ENCODE peak calls at places on chromosome 1, in nine cellular contexts. One of them, this sample, is unnamed.

GRCh38 chr1:37753473-37754321 is 11.2 kb downstream of the EPHA10 start:
- DNase-seq in A549: no peak
- DNase-seq in fibroblast of pulmonary artery: no peak
- DNase-seq in pancreas: no peak
- DNase-seq in foreskin fibroblast: no peak
- DNase-seq in NT2/D1: no peak
- DNase-seq in lower leg skin: peak; percentile 62
- DNase-seq in HepG2: no peak
- DNase-seq in spleen: no peak
- DNase-seq in this sample: no peak

GRCh38 chr1:58209578-58209977 is 336.9 kb downstream of the OMA1 start:
- DNase-seq in NT2/D1: no peak
- DNase-seq in lower leg skin: no peak
- DNase-seq in A549: no peak
- DNase-seq in spleen: no peak
- DNase-seq in HepG2: no peak
- DNase-seq in foreskin fibroblast: no peak
- DNase-seq in fibroblast of pulmonary artery: no peak
- DNase-seq in pancreas: no peak
- DNase-seq in this sample: no peak

GRCh38 chr1:209584186-209584776 is 767 bp downstream of the CAMK1G start:
- DNase-seq in HepG2: no peak
- DNase-seq in NT2/D1: no peak
- DNase-seq in lower leg skin: no peak
- DNase-seq in spleen: no peak
- DNase-seq in A549: no peak
- DNase-seq in fibroblast of pulmonary artery: no peak
- DNase-seq in foreskin fibroblast: no peak
- DNase-seq in pancreas: no peak
- DNase-seq in this sample: no peak

GRCh38 chr1:151596166-151596933 is 15.5 kb upstream of the SNX27 start:
- DNase-seq in lower leg skin: no peak
- DNase-seq in pancreas: peak; percentile 47
- DNase-seq in fibroblast of pulmonary artery: peak; percentile 43
- DNase-seq in foreskin fibroblast: no peak
- DNase-seq in spleen: no peak
- DNase-seq in HepG2: peak; percentile 50
- DNase-seq in NT2/D1: no peak
- DNase-seq in A549: peak; percentile 88
- DNase-seq in this sample: no peak

GRCh38 chr1:96538001-96538649 is 183.5 kb upstream of the PTBP2 start:
- DNase-seq in fibroblast of pulmonary artery: peak; percentile 97
- DNase-seq in A549: no peak
- DNase-seq in NT2/D1: no peak
- DNase-seq in foreskin fibroblast: peak; percentile 90
- DNase-seq in pancreas: no peak
- DNase-seq in lower leg skin: no peak
- DNase-seq in HepG2: peak; percentile 31
- DNase-seq in spleen: no peak
- DNase-seq in this sample: peak; percentile 64

GRCh38 chr1:195820925-195821324 is 787.3 kb downstream of the KCNT2 start:
- DNase-seq in A549: no peak
- DNase-seq in fibroblast of pulmonary artery: no peak
- DNase-seq in HepG2: no peak
- DNase-seq in pancreas: no peak
- DNase-seq in NT2/D1: no peak
- DNase-seq in foreskin fibroblast: no peak
- DNase-seq in spleen: no peak
- DNase-seq in lower leg skin: no peak
- DNase-seq in this sample: no peak

GRCh38 chr1:115656461-115657077 is 14.8 kb downstream of the VANGL1 start:
- DNase-seq in pancreas: peak; percentile 23
- DNase-seq in spleen: no peak
- DNase-seq in fibroblast of pulmonary artery: no peak
- DNase-seq in lower leg skin: no peak
- DNase-seq in HepG2: no peak
- DNase-seq in NT2/D1: no peak
- DNase-seq in A549: no peak
- DNase-seq in foreskin fibroblast: no peak
- DNase-seq in this sample: no peak

GRCh38 chr1:226635456-226635941 is 86.9 kb downstream of the STUM start:
- DNase-seq in spleen: peak; percentile 73
- DNase-seq in lower leg skin: peak; percentile 88
- DNase-seq in pancreas: no peak
- DNase-seq in A549: no peak
- DNase-seq in fibroblast of pulmonary artery: no peak
- DNase-seq in NT2/D1: no peak
- DNase-seq in HepG2: no peak
- DNase-seq in foreskin fibroblast: no peak
- DNase-seq in this sample: no peak

GRCh38 chr1:174812026-174812425 is 187.7 kb upstream of the CACYBP start:
- DNase-seq in NT2/D1: no peak
- DNase-seq in HepG2: no peak
- DNase-seq in A549: no peak
- DNase-seq in pancreas: no peak
- DNase-seq in spleen: no peak
- DNase-seq in fibroblast of pulmonary artery: no peak
- DNase-seq in lower leg skin: no peak
- DNase-seq in foreskin fibroblast: no peak
- DNase-seq in this sample: no peak

GRCh38 chr1:39158330-39159086 is 46.0 kb upstream of the MACF1 start:
- DNase-seq in lower leg skin: no peak
- DNase-seq in pancreas: peak; percentile 87
- DNase-seq in spleen: no peak
- DNase-seq in HepG2: peak; percentile 99
- DNase-seq in foreskin fibroblast: no peak
- DNase-seq in fibroblast of pulmonary artery: peak; percentile 69
- DNase-seq in NT2/D1: no peak
- DNase-seq in A549: peak; percentile 85
- DNase-seq in this sample: peak; percentile 69

GRCh38 chr1:240117930-240118329 is 26.2 kb downstream of the FMN2 start:
- DNase-seq in lower leg skin: no peak
- DNase-seq in A549: no peak
- DNase-seq in HepG2: no peak
- DNase-seq in fibroblast of pulmonary artery: no peak
- DNase-seq in spleen: no peak
- DNase-seq in foreskin fibroblast: no peak
- DNase-seq in pancreas: no peak
- DNase-seq in NT2/D1: no peak
- DNase-seq in this sample: no peak

GRCh38 chr1:1019122-1019999 is 559 bp upstream of the AGRN start:
- DNase-seq in spleen: peak; percentile 94
- DNase-seq in NT2/D1: peak; percentile 63
- DNase-seq in lower leg skin: peak; percentile 95
- DNase-seq in fibroblast of pulmonary artery: peak; percentile 86
- DNase-seq in pancreas: peak; percentile 78
- DNase-seq in HepG2: peak; percentile 88
- DNase-seq in foreskin fibroblast: peak; percentile 93
- DNase-seq in A549: peak; percentile 87
- DNase-seq in this sample: peak; percentile 78

GRCh38 chr1:1011388-1011949 is 1.8 kb upstream of the ISG15 start:
- DNase-seq in A549: no peak
- DNase-seq in pancreas: no peak
- DNase-seq in foreskin fibroblast: no peak
- DNase-seq in HepG2: no peak
- DNase-seq in fibroblast of pulmonary artery: no peak
- DNase-seq in NT2/D1: no peak
- DNase-seq in lower leg skin: no peak
- DNase-seq in spleen: no peak
- DNase-seq in this sample: no peak

GRCh38 chr1:1014896-1015681 is 1.8 kb downstream of the ISG15 start:
- DNase-seq in A549: no peak
- DNase-seq in pancreas: peak; percentile 13
- DNase-seq in HepG2: no peak
- DNase-seq in foreskin fibroblast: peak; percentile 33
- DNase-seq in NT2/D1: no peak
- DNase-seq in fibroblast of pulmonary artery: no peak
- DNase-seq in spleen: no peak
- DNase-seq in lower leg skin: no peak
- DNase-seq in this sample: no peak

GRCh38 chr1:1013105-1013921 is at the start of gene ISG15:
- DNase-seq in fibroblast of pulmonary artery: peak; percentile 85
- DNase-seq in pancreas: peak; percentile 81
- DNase-seq in A549: peak; percentile 61
- DNase-seq in lower leg skin: peak; percentile 97
- DNase-seq in foreskin fibroblast: peak; percentile 94
- DNase-seq in spleen: peak; percentile 98
- DNase-seq in NT2/D1: peak; percentile 33
- DNase-seq in HepG2: peak; percentile 73
- DNase-seq in this sample: peak; percentile 85

GRCh38 chr1:1013922-1014617 is 773 bp downstream of the ISG15 start:
- DNase-seq in pancreas: peak; percentile 12
- DNase-seq in fibroblast of pulmonary artery: no peak
- DNase-seq in lower leg skin: no peak
- DNase-seq in A549: no peak
- DNase-seq in foreskin fibroblast: peak; percentile 53
- DNase-seq in NT2/D1: no peak
- DNase-seq in HepG2: no peak
- DNase-seq in spleen: peak; percentile 87
- DNase-seq in this sample: no peak
- H3K4me3 ChIP-seq in pancreas: peak overlapping the region; percentile 63
- H3K4me3 ChIP-seq in fibroblast of pulmonary artery: peak overlapping the region; percentile 68
- H3K4me3 ChIP-seq in lower leg skin: peak overlapping the region; percentile 4
- H3K4me3 ChIP-seq in A549: peak overlapping the region; percentile 60
- H3K4me3 ChIP-seq in foreskin fibroblast: peak overlapping the region; percentile 80
- H3K4me3 ChIP-seq in NT2/D1: peak overlapping the region; percentile 55
- H3K4me3 ChIP-seq in HepG2: peak overlapping the region; percentile 86
- H3K4me3 ChIP-seq in spleen: peak overlapping the region; percentile 45
- H3K4me3 ChIP-seq in this sample: peak overlapping the region; percentile 60

GRCh38 chr1:17438977-17439249 is 564 bp downstream of the RCC2 start:
- DNase-seq in A549: no peak
- DNase-seq in NT2/D1: no peak
- DNase-seq in HepG2: no peak
- DNase-seq in lower leg skin: no peak
- DNase-seq in spleen: peak; percentile 83
- DNase-seq in foreskin fibroblast: no peak
- DNase-seq in fibroblast of pulmonary artery: no peak
- DNase-seq in pancreas: no peak
- DNase-seq in this sample: no peak

GRCh38 chr1:17438176-17438976 is 1.1 kb downstream of the RCC2 start:
- DNase-seq in HepG2: peak; percentile 52
- DNase-seq in A549: peak; percentile 61
- DNase-seq in spleen: peak; percentile 94
- DNase-seq in NT2/D1: no peak
- DNase-seq in pancreas: peak; percentile 53
- DNase-seq in lower leg skin: peak; percentile 90
- DNase-seq in foreskin fibroblast: peak; percentile 80
- DNase-seq in fibroblast of pulmonary artery: peak; percentile 52
- DNase-seq in this sample: peak; percentile 48

GRCh38 chr1:17437260-17438175 is 2.0 kb downstream of the RCC2 start:
- DNase-seq in A549: peak; percentile 35
- DNase-seq in pancreas: no peak
- DNase-seq in HepG2: no peak
- DNase-seq in NT2/D1: no peak
- DNase-seq in lower leg skin: no peak
- DNase-seq in fibroblast of pulmonary artery: peak; percentile 44
- DNase-seq in spleen: peak; percentile 91
- DNase-seq in foreskin fibroblast: peak; percentile 70
- DNase-seq in this sample: peak; percentile 41

GRCh38 chr1:17434591-17434990 is 4.9 kb downstream of the RCC2 start:
- DNase-seq in NT2/D1: no peak
- DNase-seq in HepG2: no peak
- DNase-seq in fibroblast of pulmonary artery: no peak
- DNase-seq in lower leg skin: no peak
- DNase-seq in A549: no peak
- DNase-seq in spleen: no peak
- DNase-seq in foreskin fibroblast: no peak
- DNase-seq in pancreas: no peak
- DNase-seq in this sample: no peak

DNA sequence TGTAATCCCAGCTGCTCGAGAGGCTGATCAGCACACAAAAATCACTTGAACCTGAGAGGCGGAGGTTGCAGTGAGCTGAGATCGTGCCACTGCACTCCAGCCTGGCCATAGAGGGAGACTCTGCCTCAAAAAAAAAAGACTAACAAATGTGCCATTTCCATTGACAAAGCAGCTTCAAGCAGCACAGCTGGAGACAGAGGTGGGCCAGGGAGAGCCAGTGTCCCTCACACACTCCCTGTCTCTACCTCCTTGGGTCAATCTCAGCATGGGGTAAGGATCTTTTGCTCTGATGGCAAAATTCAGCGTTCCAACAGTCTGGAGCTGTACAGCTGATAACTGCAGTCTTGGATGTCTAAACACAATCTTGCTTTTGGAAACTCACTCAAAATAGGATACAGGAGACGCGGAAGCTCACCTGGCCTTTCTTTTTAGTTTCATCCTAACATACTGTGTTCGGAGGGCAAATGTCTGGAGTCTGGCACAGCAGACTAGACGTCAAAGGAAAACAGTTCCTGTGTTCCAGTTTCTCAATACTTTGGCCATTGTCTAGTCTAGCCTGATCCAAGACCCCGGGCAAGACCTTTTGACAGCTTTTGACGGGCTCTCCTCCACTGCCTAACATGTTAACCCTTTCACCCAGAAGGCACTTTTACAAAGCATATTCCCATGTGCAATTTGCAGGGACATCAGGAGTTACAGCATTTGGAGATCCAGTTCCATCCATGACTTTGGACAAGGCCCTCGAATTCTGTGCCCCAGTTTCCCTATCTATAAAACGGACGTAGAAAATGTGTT is 2.9 kb downstream of the RCC2 start:
- DNase-seq in NT2/D1: no peak
- DNase-seq in spleen: no peak
- DNase-seq in lower leg skin: no peak
- DNase-seq in HepG2: no peak
- DNase-seq in fibroblast of pulmonary artery: peak; percentile 55
- DNase-seq in A549: no peak
- DNase-seq in pancreas: no peak
- DNase-seq in foreskin fibroblast: no peak
- DNase-seq in this sample: peak; percentile 6
- H3K4me3 ChIP-seq in NT2/D1: peak overlapping the region; percentile 84
- H3K4me3 ChIP-seq in spleen: peak overlapping the region; percentile 77
- H3K4me3 ChIP-seq in lower leg skin: no peak overlapping the region
- H3K4me3 ChIP-seq in HepG2: no peak overlapping the region
- H3K4me3 ChIP-seq in fibroblast of pulmonary artery: peak overlapping the region; percentile 87
- H3K4me3 ChIP-seq in A549: peak overlapping the region; percentile 98
- H3K4me3 ChIP-seq in pancreas: peak overlapping the region; percentile 85
- H3K4me3 ChIP-seq in foreskin fibroblast: peak overlapping the region; percentile 90
- H3K4me3 ChIP-seq in this sample: peak overlapping the region; percentile 91

GRCh38 chr1:32266926-32267645 is 16.0 kb downstream of the LCK start:
- DNase-seq in foreskin fibroblast: peak; percentile 52
- DNase-seq in A549: no peak
- DNase-seq in NT2/D1: no peak
- DNase-seq in lower leg skin: no peak
- DNase-seq in pancreas: no peak
- DNase-seq in spleen: no peak
- DNase-seq in HepG2: peak; percentile 39
- DNase-seq in fibroblast of pulmonary artery: peak; percentile 60
- DNase-seq in this sample: peak; percentile 42
- H3K4me3 ChIP-seq in foreskin fibroblast: no peak overlapping the region
- H3K4me3 ChIP-seq in A549: no peak overlapping the region
- H3K4me3 ChIP-seq in NT2/D1: no peak overlapping the region
- H3K4me3 ChIP-seq in lower leg skin: no peak overlapping the region
- H3K4me3 ChIP-seq in pancreas: no peak overlapping the region
- H3K4me3 ChIP-seq in spleen: no peak overlapping the region
- H3K4me3 ChIP-seq in HepG2: no peak overlapping the region
- H3K4me3 ChIP-seq in fibroblast of pulmonary artery: no peak overlapping the region
- H3K4me3 ChIP-seq in this sample: no peak overlapping the region

DNA sequence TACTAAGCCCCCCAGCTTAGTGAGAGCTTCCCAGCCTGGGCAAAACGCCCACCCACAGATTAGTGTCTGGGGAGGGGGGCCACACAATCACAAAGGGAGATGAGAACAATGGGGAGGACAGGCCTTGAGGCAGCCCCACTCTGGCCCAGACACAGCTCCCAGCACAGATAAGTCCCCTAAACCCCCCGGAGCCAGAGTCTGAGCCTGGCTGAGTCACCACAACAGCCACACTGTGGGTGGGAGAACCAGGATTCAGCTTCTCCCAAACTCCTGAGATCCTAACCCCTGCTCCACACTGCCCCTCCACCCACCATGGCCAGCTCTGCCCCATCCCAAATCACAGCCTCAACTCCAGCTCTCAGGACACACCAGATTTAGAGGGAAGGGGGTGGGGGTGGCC is 4.2 kb downstream of the NECTIN4 start:
- DNase-seq in HepG2: no peak
- DNase-seq in fibroblast of pulmonary artery: no peak
- DNase-seq in NT2/D1: no peak
- DNase-seq in lower leg skin: no peak
- DNase-seq in foreskin fibroblast: no peak
- DNase-seq in spleen: no peak
- DNase-seq in pancreas: no peak
- DNase-seq in A549: no peak
- DNase-seq in this sample: peak; percentile 26
- H3K4me3 ChIP-seq in HepG2: no peak overlapping the region
- H3K4me3 ChIP-seq in fibroblast of pulmonary artery: no peak overlapping the region
- H3K4me3 ChIP-seq in NT2/D1: no peak overlapping the region
- H3K4me3 ChIP-seq in lower leg skin: no peak overlapping the region
- H3K4me3 ChIP-seq in foreskin fibroblast: no peak overlapping the region
- H3K4me3 ChIP-seq in spleen: no peak overlapping the region
- H3K4me3 ChIP-seq in pancreas: no peak overlapping the region
- H3K4me3 ChIP-seq in A549: no peak overlapping the region
- H3K4me3 ChIP-seq in this sample: no peak overlapping the region

This sample was measured in astrocyte of the spinal cord.